ENCODE peak calls at places on chromosomes 4 and X, in four cellular contexts. One of them, this sample, is unnamed.

GRCh38 chr4:186227221-186227620 is at the start of gene KLKB1:
- DNase-seq in stimulated activated CD4-positive, alpha-beta T cell treated with anti-CD3 and anti-CD28 coated beads, Interleukin-4, amount 100 ng/mL, for 1 hour: no peak
- DNase-seq in ovary: no peak
- DNase-seq in Right ventricle myocardium superior: no peak
- DNase-seq in this sample: no peak

GRCh38 chr4:20773144-20773997 is 73.1 kb downstream of the PACRGL start:
- DNase-seq in stimulated activated CD4-positive, alpha-beta T cell treated with anti-CD3 and anti-CD28 coated beads, Interleukin-4, amount 100 ng/mL, for 1 hour: no peak
- DNase-seq in ovary: no peak
- DNase-seq in Right ventricle myocardium superior: no peak
- DNase-seq in this sample: peak; percentile 71

GRCh38 chr4:141388483-141388882 is 167.8 kb downstream of the ZNF330 start:
- DNase-seq in stimulated activated CD4-positive, alpha-beta T cell treated with anti-CD3 and anti-CD28 coated beads, Interleukin-4, amount 100 ng/mL, for 1 hour: no peak
- DNase-seq in ovary: no peak
- DNase-seq in Right ventricle myocardium superior: no peak
- DNase-seq in this sample: no peak

GRCh38 chrX:33607042-33607595 is 395.8 kb upstream of the DMD start:
- DNase-seq in stimulated activated CD4-positive, alpha-beta T cell treated with anti-CD3 and anti-CD28 coated beads, Interleukin-4, amount 100 ng/mL, for 1 hour: no peak
- DNase-seq in ovary: no peak
- DNase-seq in Right ventricle myocardium superior: no peak
- DNase-seq in this sample: no peak

GRCh38 chr4:37726666-37727065 is 40.5 kb upstream of the RELL1 start:
- DNase-seq in stimulated activated CD4-positive, alpha-beta T cell treated with anti-CD3 and anti-CD28 coated beads, Interleukin-4, amount 100 ng/mL, for 1 hour: no peak
- DNase-seq in ovary: no peak
- DNase-seq in Right ventricle myocardium superior: no peak
- DNase-seq in this sample: no peak

GRCh38 chr4:76363556-76364290 is 57.2 kb downstream of the STBD1 start:
- DNase-seq in stimulated activated CD4-positive, alpha-beta T cell treated with anti-CD3 and anti-CD28 coated beads, Interleukin-4, amount 100 ng/mL, for 1 hour: no peak
- DNase-seq in ovary: no peak
- DNase-seq in Right ventricle myocardium superior: no peak
- DNase-seq in this sample: no peak

GRCh38 chr4:70759126-70759525 is 37.4 kb downstream of the RUFY3 start:
- DNase-seq in stimulated activated CD4-positive, alpha-beta T cell treated with anti-CD3 and anti-CD28 coated beads, Interleukin-4, amount 100 ng/mL, for 1 hour: no peak
- DNase-seq in ovary: no peak
- DNase-seq in Right ventricle myocardium superior: no peak
- DNase-seq in this sample: no peak

GRCh38 chrX:10833299-10834169 is 213.1 kb upstream of the MID1 start:
- DNase-seq in stimulated activated CD4-positive, alpha-beta T cell treated with anti-CD3 and anti-CD28 coated beads, Interleukin-4, amount 100 ng/mL, for 1 hour: no peak
- DNase-seq in ovary: peak; percentile 18
- DNase-seq in Right ventricle myocardium superior: peak; percentile 36
- DNase-seq in this sample: peak; percentile 71

GRCh38 chr4:140989944-140990343 is 143.3 kb downstream of the RNF150 start:
- DNase-seq in stimulated activated CD4-positive, alpha-beta T cell treated with anti-CD3 and anti-CD28 coated beads, Interleukin-4, amount 100 ng/mL, for 1 hour: no peak
- DNase-seq in ovary: no peak
- DNase-seq in Right ventricle myocardium superior: no peak
- DNase-seq in this sample: no peak

GRCh38 chr4:24915121-24915922 is 2.5 kb upstream of the CCDC149 start:
- DNase-seq in stimulated activated CD4-positive, alpha-beta T cell treated with anti-CD3 and anti-CD28 coated beads, Interleukin-4, amount 100 ng/mL, for 1 hour: no peak
- DNase-seq in ovary: no peak
- DNase-seq in Right ventricle myocardium superior: no peak
- DNase-seq in this sample: no peak

GRCh38 chrX:47278684-47279083 is 45.9 kb downstream of the USP11 start:
- DNase-seq in stimulated activated CD4-positive, alpha-beta T cell treated with anti-CD3 and anti-CD28 coated beads, Interleukin-4, amount 100 ng/mL, for 1 hour: no peak
- DNase-seq in ovary: no peak
- DNase-seq in Right ventricle myocardium superior: no peak
- DNase-seq in this sample: no peak

GRCh38 chrX:153551135-153551534 is 33.7 kb downstream of the ATP2B3 start:
- DNase-seq in stimulated activated CD4-positive, alpha-beta T cell treated with anti-CD3 and anti-CD28 coated beads, Interleukin-4, amount 100 ng/mL, for 1 hour: no peak
- DNase-seq in ovary: no peak
- DNase-seq in Right ventricle myocardium superior: no peak
- DNase-seq in this sample: no peak

GRCh38 chrX:78092296-78092695 is 11.8 kb upstream of the PGK1 start:
- DNase-seq in stimulated activated CD4-positive, alpha-beta T cell treated with anti-CD3 and anti-CD28 coated beads, Interleukin-4, amount 100 ng/mL, for 1 hour: no peak
- DNase-seq in ovary: no peak
- DNase-seq in Right ventricle myocardium superior: no peak
- DNase-seq in this sample: no peak

GRCh38 chrX:129553619-129554288 is 13.7 kb downstream of the OCRL start:
- DNase-seq in stimulated activated CD4-positive, alpha-beta T cell treated with anti-CD3 and anti-CD28 coated beads, Interleukin-4, amount 100 ng/mL, for 1 hour: no peak
- DNase-seq in ovary: no peak
- DNase-seq in Right ventricle myocardium superior: no peak
- DNase-seq in this sample: no peak

GRCh38 chr4:149751174-149751573 is 64.5 kb downstream of the IQCM start:
- DNase-seq in stimulated activated CD4-positive, alpha-beta T cell treated with anti-CD3 and anti-CD28 coated beads, Interleukin-4, amount 100 ng/mL, for 1 hour: no peak
- DNase-seq in ovary: no peak
- DNase-seq in Right ventricle myocardium superior: no peak
- DNase-seq in this sample: no peak

GRCh38 chr4:101604976-101605375 is 185.6 kb upstream of the BANK1 start:
- DNase-seq in stimulated activated CD4-positive, alpha-beta T cell treated with anti-CD3 and anti-CD28 coated beads, Interleukin-4, amount 100 ng/mL, for 1 hour: no peak
- DNase-seq in ovary: no peak
- DNase-seq in Right ventricle myocardium superior: no peak
- DNase-seq in this sample: no peak

GRCh38 chrX:41119803-41120202 is 34.6 kb downstream of the USP9X start:
- DNase-seq in stimulated activated CD4-positive, alpha-beta T cell treated with anti-CD3 and anti-CD28 coated beads, Interleukin-4, amount 100 ng/mL, for 1 hour: no peak
- DNase-seq in ovary: no peak
- DNase-seq in Right ventricle myocardium superior: no peak
- DNase-seq in this sample: no peak

GRCh38 chr4:48913346-48913745 is 6.8 kb upstream of the OCIAD2 start:
- DNase-seq in stimulated activated CD4-positive, alpha-beta T cell treated with anti-CD3 and anti-CD28 coated beads, Interleukin-4, amount 100 ng/mL, for 1 hour: no peak
- DNase-seq in ovary: no peak
- DNase-seq in Right ventricle myocardium superior: no peak
- DNase-seq in this sample: peak; percentile 89

GRCh38 chr4:1597021-1597931 is 86.8 kb downstream of the FAM53A start:
- DNase-seq in stimulated activated CD4-positive, alpha-beta T cell treated with anti-CD3 and anti-CD28 coated beads, Interleukin-4, amount 100 ng/mL, for 1 hour: no peak
- DNase-seq in ovary: peak; percentile 7
- DNase-seq in Right ventricle myocardium superior: peak; percentile 22
- DNase-seq in this sample: peak; percentile 51